ENCODE peak calls at places on chromosomes 4 and X, in ten cellular contexts. H, V, I, L, Z, M, G, N, K and O are unnamed samples.

GRCh38 chr4:108034560-108034959 is 44.9 kb downstream of the HADH start:
- DNase-seq in G (no peak), Z (no peak), L (no peak), I (no peak), H (no peak), K (no peak), V (no peak), M (no peak), N (no peak), O (no peak)

GRCh38 chr4:86894465-86894864 is 2.2 kb upstream of the C4orf36 start:
- DNase-seq in V (peak; percentile 45), G (no peak), H (peak; percentile 39), I (no peak), K (no peak), N (no peak), Z (no peak), M (no peak), L (no peak), O (no peak)

GRCh38 chr4:113013746-113014145 is 35.7 kb upstream of the ANK2 start:
- DNase-seq in N (no peak), Z (no peak), I (no peak), V (peak; percentile 33), G (no peak), K (no peak), H (no peak), L (no peak), M (no peak), O (no peak)

GRCh38 chr4:155085843-155086530 is 122.4 kb upstream of the NPY2R start:
- DNase-seq in V (peak; percentile 9), G (no peak), N (no peak), Z (no peak), L (no peak), M (no peak), K (no peak), I (no peak), H (peak; percentile 3), O (no peak)

GRCh38 chr4:32417113-32417704 is 1697.0 kb downstream of the PCDH7 start:
- DNase-seq in Z (no peak), H (no peak), N (no peak), V (no peak), I (no peak), L (no peak), G (no peak), K (no peak), M (no peak), O (no peak)

GRCh38 chrX:123905334-123905733 is 45.5 kb downstream of the XIAP start:
- DNase-seq in V (no peak), H (no peak), M (no peak), G (no peak), Z (no peak), K (no peak), I (no peak), N (no peak), L (no peak), O (no peak)

GRCh38 chr4:118842055-118842454 is 6.1 kb upstream of the SEC24D start:
- DNase-seq in V (peak; percentile 64), I (no peak), H (peak; percentile 82), L (no peak), K (no peak), Z (no peak), G (no peak), N (no peak), M (no peak), O (no peak)

GRCh38 chr4:10106421-10107039 is 10.1 kb downstream of the WDR1 start:
- DNase-seq in H (peak; percentile 97), N (peak; percentile 93), K (peak; percentile 54), Z (peak; percentile 78), I (no peak), L (peak; percentile 59), M (no peak), G (no peak), V (peak; percentile 99), O (no peak)

DNA sequence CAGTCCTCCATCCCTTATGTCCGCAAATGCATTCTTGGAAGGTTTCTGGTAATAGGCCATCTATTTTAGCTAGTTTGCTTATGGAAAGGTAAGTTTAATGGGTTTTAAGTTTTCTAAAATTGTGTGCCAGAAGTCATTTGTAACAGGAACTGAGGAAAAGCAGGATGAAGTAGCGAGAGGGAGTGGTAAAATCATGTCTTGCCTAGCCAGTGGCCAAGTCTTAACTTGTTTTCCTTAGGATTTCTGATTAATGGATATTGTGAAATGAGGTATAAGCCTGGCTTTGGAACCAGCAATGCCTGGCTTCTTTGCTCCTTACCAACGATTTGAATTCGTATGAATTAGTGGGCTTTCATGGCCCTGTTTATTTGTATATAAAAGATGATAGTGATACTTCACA is 7.3 kb downstream of the SEC24B start:
- DNase-seq in N (no peak), K (no peak), G (no peak), V (peak; percentile 46), Z (no peak), L (no peak), M (no peak), I (no peak), H (no peak), O (no peak)
- H3K4me1 ChIP-seq in N (peaks cover 65% of the 10 kb centered on the region), K (peaks cover 83% of the 10 kb centered on the region), G (peaks cover under 1% of the 10 kb centered on the region), V (peaks cover 48% of the 10 kb centered on the region), Z (peaks cover 11% of the 10 kb centered on the region), L (peaks cover 77% of the 10 kb centered on the region), M (peaks cover 9% of the 10 kb centered on the region), I (peaks cover 85% of the 10 kb centered on the region), H (peaks cover 7% of the 10 kb centered on the region), O (peaks cover 37% of the 10 kb centered on the region)

DNA sequence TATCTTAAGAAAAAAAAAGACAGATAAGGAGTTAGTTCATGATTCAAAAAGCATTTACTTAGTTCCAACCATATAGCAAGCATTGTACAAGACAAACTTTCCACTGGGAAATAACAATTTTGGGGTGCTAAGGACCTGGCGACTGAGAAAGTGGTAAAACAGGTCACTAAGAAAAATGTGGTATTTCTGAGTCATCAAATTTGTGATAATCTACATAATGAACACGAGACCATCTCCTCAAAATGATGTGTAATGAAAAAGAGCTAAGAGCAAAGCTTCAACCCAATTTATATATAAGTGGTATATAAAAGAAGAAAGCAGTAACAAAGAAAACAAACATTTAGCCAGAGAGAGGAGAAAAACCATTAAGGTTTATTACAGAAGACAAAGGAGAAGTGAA is 72.3 kb downstream of the FBXW7 start:
- DNase-seq in H (no peak), V (no peak), L (no peak), G (no peak), M (no peak), Z (no peak), I (no peak), K (no peak), N (no peak), O (no peak)
- H3K4me1 ChIP-seq in H (peaks cover 5% of the 10 kb centered on the region), V (peaks cover 19% of the 10 kb centered on the region), L (peaks cover 56% of the 10 kb centered on the region), G (no peaks in the 10 kb centered on the region), M (peaks cover 4% of the 10 kb centered on the region), Z (no peaks in the 10 kb centered on the region), I (peaks cover 27% of the 10 kb centered on the region), K (peaks cover 26% of the 10 kb centered on the region), N (no peaks in the 10 kb centered on the region), O (peaks cover 19% of the 10 kb centered on the region)

GRCh38 chrX:39170432-39170831 is 369.2 kb downstream of the MID1IP1 start:
- DNase-seq in H (no peak), V (no peak), Z (no peak), M (no peak), I (no peak), N (no peak), G (no peak), L (no peak), K (no peak), O (no peak)

GRCh38 chrX:39175418-39176057 is 374.3 kb downstream of the MID1IP1 start:
- DNase-seq in M (no peak), I (no peak), V (no peak), L (no peak), Z (no peak), N (no peak), K (no peak), G (no peak), H (no peak), O (no peak)

GRCh38 chrX:39176105-39176504 is 374.8 kb downstream of the MID1IP1 start:
- DNase-seq in G (no peak), L (no peak), Z (no peak), H (no peak), I (no peak), N (no peak), K (no peak), M (no peak), V (no peak), O (no peak)

GRCh38 chrX:39171686-39172085 is 370.4 kb downstream of the MID1IP1 start:
- DNase-seq in L (no peak), Z (no peak), N (no peak), K (no peak), G (no peak), H (no peak), M (no peak), V (no peak), I (no peak), O (no peak)

DNA sequence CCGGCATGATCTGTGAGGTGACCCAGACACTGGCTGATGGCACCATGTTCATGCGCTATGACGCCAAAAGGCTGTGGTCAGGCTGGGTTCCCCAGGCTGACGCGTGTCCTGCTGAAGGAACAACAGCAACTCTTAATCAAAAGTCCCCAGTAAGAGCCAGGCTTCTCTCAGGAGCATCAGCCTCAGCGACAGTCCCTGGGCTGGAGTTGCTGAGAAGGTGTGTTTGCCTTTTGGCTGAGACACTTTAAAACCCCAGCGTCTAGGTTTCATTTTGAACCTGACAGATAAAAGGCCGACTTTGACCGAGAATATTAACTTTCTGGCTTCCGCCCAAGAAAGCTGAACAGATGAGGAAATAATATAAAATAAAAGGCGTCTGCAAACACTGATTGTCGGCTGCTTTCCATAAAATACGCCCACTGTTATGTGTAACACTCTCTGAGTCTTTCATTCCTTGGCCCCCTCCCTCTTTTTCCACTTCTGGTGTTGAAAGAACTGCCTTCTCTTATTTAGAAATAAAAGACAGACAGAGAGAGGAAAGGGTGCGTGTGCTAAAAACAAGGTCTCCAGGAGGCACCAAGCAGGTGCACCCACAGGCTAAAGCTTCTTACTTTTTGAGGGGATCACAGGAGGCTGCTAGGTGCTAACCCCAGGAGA is 373.6 kb downstream of the MID1IP1 start:
- DNase-seq in V (peak; percentile 17), H (no peak), N (no peak), K (peak; percentile 38), L (peak; percentile 57), I (no peak), Z (peak; percentile 30), G (no peak), M (no peak), O (no peak)
- H3K4me1 ChIP-seq in V (no peaks in the 10 kb centered on the region), H (no peaks in the 10 kb centered on the region), N (no peaks in the 10 kb centered on the region), K (no peaks in the 10 kb centered on the region), L (peaks cover 20% of the 10 kb centered on the region), I (no peaks in the 10 kb centered on the region), Z (no peaks in the 10 kb centered on the region), G (peaks cover 2% of the 10 kb centered on the region), M (peaks cover 9% of the 10 kb centered on the region), O (no peaks in the 10 kb centered on the region)

GRCh38 chr4:75843596-75843995 is 58.7 kb downstream of the PPEF2 start:
- DNase-seq in K (no peak), H (no peak), I (no peak), G (no peak), L (no peak), M (no peak), N (no peak), V (no peak), Z (no peak), O (no peak)

GRCh38 chr4:75845992-75846391 is 56.3 kb downstream of the PPEF2 start:
- DNase-seq in M (no peak), N (no peak), H (peak; percentile 61), L (no peak), I (no peak), K (no peak), Z (no peak), V (no peak), G (no peak), O (no peak)

GRCh38 chr4:75844151-75844662 is 58.0 kb downstream of the PPEF2 start:
- DNase-seq in N (no peak), V (peak; percentile 80), L (no peak), H (peak; percentile 96), I (no peak), Z (no peak), G (no peak), M (no peak), K (no peak), O (no peak)

GRCh38 chr4:75841641-75842520 is 60.4 kb downstream of the PPEF2 start:
- DNase-seq in N (no peak), G (no peak), K (no peak), L (no peak), V (no peak), I (no peak), Z (no peak), M (peak; percentile 24), H (no peak), O (no peak)
- H3K4me1 ChIP-seq in N (peaks cover 4% of the 10 kb centered on the region), G (peaks cover 2% of the 10 kb centered on the region), K (peaks cover 13% of the 10 kb centered on the region), L (no peaks in the 10 kb centered on the region), V (peaks cover 16% of the 10 kb centered on the region), I (peaks cover 24% of the 10 kb centered on the region), Z (peaks cover 2% of the 10 kb centered on the region), M (peaks cover 11% of the 10 kb centered on the region), H (peaks cover 11% of the 10 kb centered on the region), O (peaks cover 7% of the 10 kb centered on the region)